ENCODE peak calls at places on chromosomes 13 and 19, in eight cellular contexts. E, K, P, U, A, Q, Z and G are unnamed samples.

GRCh38 chr19:29305268-29305667 is 92.3 kb upstream of the UQCRFS1 start:
- DNase-seq in U (no peak), K (no peak), P (no peak), Q (no peak), E (no peak), Z (no peak), A (no peak), G (no peak)

GRCh38 chr19:19464339-19465098 is 50.8 kb downstream of the TSSK6 start:
- DNase-seq in Z (peak; percentile 80), A (no peak), Q (peak; percentile 56), U (no peak), K (no peak), P (no peak), E (peak; percentile 34), G (no peak)

GRCh38 chr19:18098891-18099622 is 1.5 kb downstream of the MAST3 start:
- DNase-seq in K (no peak), A (no peak), Z (no peak), P (no peak), E (no peak), U (no peak), Q (no peak), G (no peak)

GRCh38 chr13:55893541-55893940 is 1247.2 kb upstream of the PRR20A start:
- DNase-seq in K (no peak), P (no peak), U (no peak), Z (no peak), E (no peak), Q (no peak), A (no peak), G (no peak)

GRCh38 chr19:31119951-31120690 is 229.1 kb downstream of the TSHZ3 start:
- DNase-seq in E (no peak), K (no peak), A (no peak), U (no peak), Z (no peak), Q (peak; percentile 42), P (no peak), G (peak; percentile 91)

GRCh38 chr19:46229442-46229841 is at the start of gene IGFL1:
- DNase-seq in E (no peak), Z (no peak), U (no peak), P (no peak), A (no peak), K (no peak), Q (no peak), G (no peak)

GRCh38 chr13:110270507-110270906 is 36.5 kb downstream of the COL4A1 start:
- DNase-seq in A (no peak), Q (no peak), U (no peak), K (no peak), Z (no peak), P (no peak), E (no peak), G (no peak)

GRCh38 chr13:27830010-27830409 is 37.7 kb downstream of the GSX1 start:
- DNase-seq in E (peak; percentile 58), P (peak; percentile 57), Q (peak; percentile 24), U (no peak), K (peak; percentile 20), A (peak; percentile 44), Z (peak; percentile 30), G (no peak)

GRCh38 chr13:43990021-43990420 is 110.3 kb downstream of the LACC1 start:
- DNase-seq in E (no peak), U (no peak), Z (no peak), Q (no peak), K (no peak), A (no peak), P (no peak), G (no peak)

GRCh38 chr19:3690551-3691371 is 9.5 kb downstream of the PIP5K1C start:
- DNase-seq in Q (no peak), U (no peak), E (no peak), A (no peak), K (no peak), Z (no peak), P (no peak), G (no peak)

GRCh38 chr13:30307194-30307965 is at the start of gene KATNAL1:
- DNase-seq in P (peak; percentile 79), Q (peak; percentile 64), Z (peak; percentile 66), A (peak; percentile 89), K (peak; percentile 65), U (no peak), E (peak; percentile 92), G (no peak)

GRCh38 chr19:43229315-43229714 is 23.9 kb upstream of the PSG4 start:
- DNase-seq in Z (peak; percentile 7), U (no peak), A (no peak), P (no peak), K (no peak), E (no peak), Q (peak; percentile 31), G (no peak)

GRCh38 chr13:83980322-83980721 is 98.0 kb upstream of the SLITRK1 start:
- DNase-seq in U (no peak), K (no peak), Z (no peak), Q (no peak), P (no peak), A (no peak), E (no peak), G (no peak)

GRCh38 chr19:10724573-10725071 is 6.7 kb downstream of the DNM2 start:
- DNase-seq in Q (peak; percentile 68), K (no peak), Z (no peak), A (no peak), P (no peak), U (no peak), E (no peak), G (no peak)

GRCh38 chr13:100544866-100545683 is 43.5 kb downstream of the GGACT start:
- DNase-seq in Q (no peak), E (peak; percentile 80), A (peak; percentile 59), K (no peak), P (no peak), U (no peak), Z (no peak), G (no peak)

GRCh38 chr13:32224916-32225315 is 90.2 kb downstream of the ZAR1L start:
- DNase-seq in Q (no peak), K (no peak), A (no peak), Z (no peak), U (no peak), P (no peak), E (no peak), G (no peak)

GRCh38 chr19:18662972-18663732 is 20.3 kb upstream of the CRTC1 start:
- DNase-seq in U (no peak), Q (no peak), Z (no peak), P (no peak), A (no peak), E (no peak), K (no peak), G (no peak)

GRCh38 chr13:34223984-34224383 is 406.0 kb downstream of the RFC3 start:
- DNase-seq in Z (no peak), P (no peak), Q (no peak), A (no peak), E (no peak), U (no peak), K (no peak), G (no peak)

GRCh38 chr19:11754663-11755062 is 12.1 kb upstream of the ZNF441 start:
- DNase-seq in Q (no peak), P (no peak), U (no peak), K (no peak), E (no peak), Z (no peak), A (no peak), G (no peak)

GRCh38 chr19:11766597-11767591 is at the start of gene ZNF441:
- DNase-seq in U (peak; percentile 80), Z (peak; percentile 95), P (peak; percentile 99), A (peak; percentile 98), K (peak; percentile 96), E (peak; percentile 98), Q (peak; percentile 93), G (peak; percentile 68)

GRCh38 chr13:113272791-113273190 is 24.2 kb upstream of the LAMP1 start:
- DNase-seq in U (no peak), A (no peak), P (no peak), K (no peak), Q (no peak), E (no peak), Z (no peak), G (no peak)

GRCh38 chr19:53394974-53395839 is at the start of gene ZNF765:
- DNase-seq in K (peak; percentile 98), Q (peak; percentile 91), P (peak; percentile 95), U (peak; percentile 67), E (peak; percentile 96), Z (peak; percentile 92), A (peak; percentile 95), G (peak; percentile 80)
- TF ChIP-seq CTCF in K (peak; percentile 43), Q (peak; percentile 51), P (peak; percentile 59), U (peak; percentile 45), E (peak; percentile 43), Z (peak; percentile 39), A (peak; percentile 65), G (peak; percentile 46)

DNA sequence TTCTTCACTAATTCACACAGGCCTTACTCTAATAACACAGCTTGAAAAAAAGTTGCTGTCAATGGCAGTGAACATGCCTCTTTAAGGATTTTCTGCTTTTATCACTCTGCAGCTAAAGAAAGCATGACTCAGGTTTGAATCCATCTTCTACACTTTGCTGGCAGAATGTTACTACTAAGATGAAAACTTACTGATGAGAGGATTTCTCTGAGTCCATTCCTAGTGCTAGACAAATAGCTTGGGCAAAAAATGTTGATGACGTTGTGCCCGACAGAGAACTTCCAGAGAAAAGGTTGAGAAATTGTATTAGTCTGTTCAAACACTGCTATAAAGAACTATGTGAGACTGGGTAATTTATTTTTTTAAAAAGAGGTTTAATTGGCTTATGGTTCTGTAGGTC is 572.0 kb downstream of the IRS2 start:
- DNase-seq in K (no peak), U (no peak), Q (no peak), P (no peak), A (no peak), E (no peak), Z (no peak), G (no peak)
- H3K4me3 ChIP-seq in K (no peak overlapping the region), U (no peak overlapping the region), Q (no peak overlapping the region), P (no peak overlapping the region), A (no peak overlapping the region), E (no peak overlapping the region), Z (no peak overlapping the region), G (no peak overlapping the region)

GRCh38 chr19:13101590-13102415 is 855 bp downstream of the LYL1 start:
- DNase-seq in K (no peak), Q (no peak), E (no peak), P (no peak), Z (no peak), A (no peak), U (no peak), G (no peak)

GRCh38 chr19:13103961-13104847 is 1.5 kb upstream of the LYL1 start:
- DNase-seq in P (peak; percentile 68), K (no peak), A (peak; percentile 83), Z (no peak), U (no peak), Q (no peak), E (peak; percentile 86), G (no peak)

GRCh38 chr19:13103585-13103923 is 896 bp upstream of the LYL1 start:
- DNase-seq in Z (no peak), A (no peak), K (no peak), E (no peak), Q (no peak), U (no peak), P (no peak), G (no peak)

GRCh38 chr19:13102416-13102665 is 317 bp downstream of the LYL1 start:
- DNase-seq in K (no peak), E (no peak), Q (peak; percentile 40), P (no peak), Z (no peak), U (no peak), A (no peak), G (no peak)

GRCh38 chr19:13102666-13103584 is at the start of gene LYL1:
- DNase-seq in E (peak; percentile 88), U (no peak), Q (no peak), Z (peak; percentile 65), P (peak; percentile 87), K (no peak), A (peak; percentile 93), G (no peak)
- TF ChIP-seq CTCF in E (no peak), U (no peak), Q (no peak), Z (no peak), P (no peak), K (no peak), A (peak; percentile 33), G (no peak)

GRCh38 chr19:40529093-40529954 is 47.3 kb upstream of the SHKBP1 start:
- DNase-seq in Q (peak; percentile 65), K (peak; percentile 87), P (peak; percentile 82), U (no peak), E (peak; percentile 91), A (peak; percentile 82), Z (peak; percentile 79), G (peak; percentile 23)
- H3K4me3 ChIP-seq in Q (peak overlapping the region; percentile 56), K (peak overlapping the region; percentile 54), P (peak overlapping the region; percentile 38), U (peak overlapping the region; percentile 31), E (peak overlapping the region; percentile 70), A (peak overlapping the region; percentile 59), Z (peak overlapping the region; percentile 46), G (peak overlapping the region; percentile 44)